ENCODE peak calls at places on chromosomes 4 and X, in nine cellular contexts. U is sigmoid colon, L is MCF 10A, X is foreskin fibroblast, Q is fibroblast of pulmonary artery, F is uterus, A is GM06990, B is cardiac muscle cell, J is activated T-helper 1 cell treated with Interleukin-2 at 50 U/mL for 16 hours. K is an unnamed sample.
A peak's percentile ranks its signal among the peaks of the same experiment; 100 is the strongest.

GRCh38 chrX:79268788-79269187 is 98.3 kb downstream of the ITM2A start:
- DNase-seq in U (no peak), L (peak; percentile 29), X (peak; percentile 49), Q (peak; percentile 3), F (no peak), A (no peak), B (peak; percentile 49), J (no peak), K (no peak)

GRCh38 chr4:5982156-5982973 is 35.9 kb downstream of the C4orf50 start:
- DNase-seq in U (peak; percentile 38), L (no peak), X (no peak), Q (no peak), F (no peak), A (no peak), B (no peak), J (no peak), K (no peak)

GRCh38 chr4:82753725-82754410 is 44.7 kb downstream of the SCD5 start:
- DNase-seq in U (no peak), L (peak; percentile 60), X (peak; percentile 16), Q (peak; percentile 48), F (no peak), A (no peak), B (no peak), J (no peak), K (no peak)

GRCh38 chr4:8703857-8704495 is 111.4 kb downstream of the CPZ start:
- DNase-seq in U (peak; percentile 20), L (no peak), X (no peak), Q (no peak), F (peak; percentile 2), A (no peak), B (no peak), J (no peak), K (no peak)

GRCh38 chr4:10100734-10101216 is 15.8 kb downstream of the WDR1 start:
- DNase-seq in U (peak; percentile 75), L (no peak), X (no peak), Q (no peak), F (no peak), A (no peak), B (no peak), J (no peak), K (no peak)

GRCh38 chr4:26204911-26205368 is 115.9 kb upstream of the RBPJ start:
- DNase-seq in U (peak; percentile 70), L (peak; percentile 65), X (no peak), Q (no peak), F (peak; percentile 30), A (no peak), B (no peak), J (no peak), K (no peak)

GRCh38 chrX:103882999-103883398 is 50.9 kb upstream of the RAB9B start:
- DNase-seq in U (no peak), L (no peak), X (no peak), Q (no peak), F (no peak), A (no peak), B (no peak), J (no peak), K (no peak)

GRCh38 chr4:103011378-103012025 is 8.0 kb downstream of the SLC9B1 start:
- DNase-seq in U (no peak), L (peak; percentile 51), X (peak; percentile 57), Q (peak; percentile 36), F (peak; percentile 23), A (no peak), B (peak; percentile 59), J (no peak), K (no peak)

GRCh38 chr4:129110931-129111330 is 15.0 kb downstream of the C4orf33 start:
- DNase-seq in U (no peak), L (no peak), X (no peak), Q (no peak), F (no peak), A (no peak), B (no peak), J (no peak), K (no peak)

GRCh38 chr4:111960241-111960667 is 185.0 kb upstream of the FAM241A start:
- DNase-seq in U (no peak), L (peak; percentile 49), X (peak; percentile 74), Q (peak; percentile 4), F (no peak), A (peak; percentile 42), B (no peak), J (no peak), K (no peak)

GRCh38 chrX:71911023-71911730 is 532 bp downstream of the NHSL2 start:
- DNase-seq in U (peak; percentile 67), L (no peak), X (peak; percentile 30), Q (no peak), F (peak; percentile 23), A (peak; percentile 17), B (no peak), J (peak; percentile 16), K (no peak)

GRCh38 chr4:158814636-158815035 is 45.8 kb downstream of the FNIP2 start:
- DNase-seq in U (no peak), L (no peak), X (peak; percentile 50), Q (peak; percentile 60), F (no peak), A (no peak), B (no peak), J (no peak), K (no peak)

GRCh38 chr4:72701987-72702819 is 133.2 kb upstream of the ADAMTS3 start:
- DNase-seq in U (no peak), L (peak; percentile 75), X (peak; percentile 62), Q (peak; percentile 79), F (peak; percentile 43), A (no peak), B (peak; percentile 75), J (no peak), K (peak; percentile 45)

GRCh38 chrX:118847676-118848075 is 24.1 kb downstream of the ZCCHC12 start:
- DNase-seq in U (no peak), L (peak; percentile 68), X (peak; percentile 64), Q (peak; percentile 68), F (no peak), A (no peak), B (peak; percentile 68), J (no peak), K (no peak)

GRCh38 chr4:43132010-43132582 is 239.6 kb downstream of the GRXCR1 start:
- DNase-seq in U (no peak), L (peak; percentile 78), X (peak; percentile 52), Q (peak; percentile 81), F (peak; percentile 23), A (peak; percentile 18), B (peak; percentile 79), J (no peak), K (no peak)